ENCODE peak calls at places on chromosome 18, in eight cellular contexts. One of them, this sample, is unnamed.

GRCh38 chr18:38453880-38454279 is 888.3 kb upstream of the CELF4 start:
- DNase-seq in amniotic epithelial cell: no peak
- DNase-seq in stimulated activated CD4-positive, alpha-beta T cell treated with anti-CD3 and anti-CD28 coated beads, TNF-alpha, amount 100 ng/mL, for 1 hour: no peak
- DNase-seq in hepatocyte: no peak
- DNase-seq in CD4-positive, alpha-beta T cell: no peak
- DNase-seq in HAP-1: no peak
- DNase-seq in activated CD8-positive, alpha-beta T cell treated with anti-CD3 and anti-CD28 coated beads, Interleukin-2, amount 10 ng/mL, durations not matched to agents 7 days and 5 days: no peak
- DNase-seq in nephron progenitor cell: no peak
- DNase-seq in this sample: no peak

GRCh38 chr18:43757273-43757672 is 480.0 kb upstream of the SYT4 start:
- DNase-seq in amniotic epithelial cell: no peak
- DNase-seq in stimulated activated CD4-positive, alpha-beta T cell treated with anti-CD3 and anti-CD28 coated beads, TNF-alpha, amount 100 ng/mL, for 1 hour: no peak
- DNase-seq in hepatocyte: no peak
- DNase-seq in CD4-positive, alpha-beta T cell: no peak
- DNase-seq in HAP-1: no peak
- DNase-seq in activated CD8-positive, alpha-beta T cell treated with anti-CD3 and anti-CD28 coated beads, Interleukin-2, amount 10 ng/mL, durations not matched to agents 7 days and 5 days: no peak
- DNase-seq in nephron progenitor cell: no peak
- DNase-seq in this sample: no peak

GRCh38 chr18:46421973-46422551 is 235.0 kb downstream of the LOXHD1 start:
- DNase-seq in amniotic epithelial cell: no peak
- DNase-seq in stimulated activated CD4-positive, alpha-beta T cell treated with anti-CD3 and anti-CD28 coated beads, TNF-alpha, amount 100 ng/mL, for 1 hour: no peak
- DNase-seq in hepatocyte: no peak
- DNase-seq in CD4-positive, alpha-beta T cell: no peak
- DNase-seq in HAP-1: no peak
- DNase-seq in activated CD8-positive, alpha-beta T cell treated with anti-CD3 and anti-CD28 coated beads, Interleukin-2, amount 10 ng/mL, durations not matched to agents 7 days and 5 days: no peak
- DNase-seq in nephron progenitor cell: no peak
- DNase-seq in this sample: no peak

GRCh38 chr18:78980279-78980771 is 707 bp downstream of the SALL3 start:
- DNase-seq in amniotic epithelial cell: no peak
- DNase-seq in stimulated activated CD4-positive, alpha-beta T cell treated with anti-CD3 and anti-CD28 coated beads, TNF-alpha, amount 100 ng/mL, for 1 hour: no peak
- DNase-seq in hepatocyte: no peak
- DNase-seq in CD4-positive, alpha-beta T cell: no peak
- DNase-seq in HAP-1: no peak
- DNase-seq in activated CD8-positive, alpha-beta T cell treated with anti-CD3 and anti-CD28 coated beads, Interleukin-2, amount 10 ng/mL, durations not matched to agents 7 days and 5 days: no peak
- DNase-seq in nephron progenitor cell: peak
- DNase-seq in this sample: no peak

GRCh38 chr18:3262234-3263171 is 570 bp downstream of the MYL12B start:
- DNase-seq in amniotic epithelial cell: peak
- DNase-seq in stimulated activated CD4-positive, alpha-beta T cell treated with anti-CD3 and anti-CD28 coated beads, TNF-alpha, amount 100 ng/mL, for 1 hour: no peak
- DNase-seq in hepatocyte: peak
- DNase-seq in CD4-positive, alpha-beta T cell: no peak
- DNase-seq in HAP-1: no peak
- DNase-seq in activated CD8-positive, alpha-beta T cell treated with anti-CD3 and anti-CD28 coated beads, Interleukin-2, amount 10 ng/mL, durations not matched to agents 7 days and 5 days: peak
- DNase-seq in nephron progenitor cell: no peak
- DNase-seq in this sample: no peak

GRCh38 chr18:13381907-13382682 is 163.5 kb downstream of the LDLRAD4 start:
- DNase-seq in amniotic epithelial cell: peak
- DNase-seq in stimulated activated CD4-positive, alpha-beta T cell treated with anti-CD3 and anti-CD28 coated beads, TNF-alpha, amount 100 ng/mL, for 1 hour: no peak
- DNase-seq in hepatocyte: no peak
- DNase-seq in CD4-positive, alpha-beta T cell: no peak
- DNase-seq in HAP-1: no peak
- DNase-seq in activated CD8-positive, alpha-beta T cell treated with anti-CD3 and anti-CD28 coated beads, Interleukin-2, amount 10 ng/mL, durations not matched to agents 7 days and 5 days: peak
- DNase-seq in nephron progenitor cell: peak
- DNase-seq in this sample: no peak

GRCh38 chr18:40984856-40985255 is 970.2 kb upstream of the PIK3C3 start:
- DNase-seq in amniotic epithelial cell: peak
- DNase-seq in stimulated activated CD4-positive, alpha-beta T cell treated with anti-CD3 and anti-CD28 coated beads, TNF-alpha, amount 100 ng/mL, for 1 hour: no peak
- DNase-seq in hepatocyte: no peak
- DNase-seq in CD4-positive, alpha-beta T cell: no peak
- DNase-seq in HAP-1: no peak
- DNase-seq in activated CD8-positive, alpha-beta T cell treated with anti-CD3 and anti-CD28 coated beads, Interleukin-2, amount 10 ng/mL, durations not matched to agents 7 days and 5 days: no peak
- DNase-seq in nephron progenitor cell: no peak
- DNase-seq in this sample: no peak

GRCh38 chr18:49742563-49743295 is 70.6 kb downstream of the ACAA2 start:
- DNase-seq in amniotic epithelial cell: no peak
- DNase-seq in stimulated activated CD4-positive, alpha-beta T cell treated with anti-CD3 and anti-CD28 coated beads, TNF-alpha, amount 100 ng/mL, for 1 hour: no peak
- DNase-seq in hepatocyte: no peak
- DNase-seq in CD4-positive, alpha-beta T cell: no peak
- DNase-seq in HAP-1: no peak
- DNase-seq in activated CD8-positive, alpha-beta T cell treated with anti-CD3 and anti-CD28 coated beads, Interleukin-2, amount 10 ng/mL, durations not matched to agents 7 days and 5 days: no peak
- DNase-seq in nephron progenitor cell: no peak
- DNase-seq in this sample: no peak

GRCh38 chr18:33959609-33960008 is 265.1 kb downstream of the NOL4 start:
- DNase-seq in amniotic epithelial cell: no peak
- DNase-seq in stimulated activated CD4-positive, alpha-beta T cell treated with anti-CD3 and anti-CD28 coated beads, TNF-alpha, amount 100 ng/mL, for 1 hour: no peak
- DNase-seq in hepatocyte: no peak
- DNase-seq in CD4-positive, alpha-beta T cell: no peak
- DNase-seq in HAP-1: no peak
- DNase-seq in activated CD8-positive, alpha-beta T cell treated with anti-CD3 and anti-CD28 coated beads, Interleukin-2, amount 10 ng/mL, durations not matched to agents 7 days and 5 days: no peak
- DNase-seq in nephron progenitor cell: no peak
- DNase-seq in this sample: no peak

This sample was measured in neural progenitor cell.